ENCODE peak calls at places on chromosomes 3 and 15, in six cellular contexts. P, H, M, O, U and S are unnamed samples.

GRCh38 chr3:141077631-141078030 is 26.5 kb downstream of the SPSB4 start:
- DNase-seq in P (no peak), H (no peak), M (no peak), O (no peak), U (no peak), S (no peak)

GRCh38 chr3:46564190-46565112 is 1.7 kb downstream of the LRRC2 start:
- DNase-seq in P (no peak), H (peak), M (no peak), O (no peak), U (peak), S (no peak)

GRCh38 chr3:184373422-184373821 is 4.6 kb downstream of the THPO start:
- DNase-seq in P (no peak), H (no peak), M (no peak), O (no peak), U (no peak), S (no peak)

GRCh38 chr15:89346516-89346915 is 11.9 kb upstream of the POLG start:
- DNase-seq in P (no peak), H (peak), M (peak), O (peak), U (no peak), S (no peak)

GRCh38 chr3:195709676-195710085 is 11.1 kb upstream of the MUC20 start:
- DNase-seq in P (no peak), H (no peak), M (no peak), O (no peak), U (no peak), S (no peak)

GRCh38 chr3:36679384-36680200 is 84.8 kb downstream of the DCLK3 start:
- DNase-seq in P (peak), H (no peak), M (no peak), O (no peak), U (peak), S (no peak)

GRCh38 chr3:134869153-134869726 is 74.2 kb downstream of the EPHB1 start:
- DNase-seq in P (no peak), H (no peak), M (no peak), O (peak), U (no peak), S (no peak)

GRCh38 chr3:9732080-9732752 is 681 bp downstream of the BRPF1 start:
- DNase-seq in P (no peak), H (peak), M (no peak), O (peak), U (peak), S (no peak)

GRCh38 chr15:83046558-83047127 is 20.4 kb downstream of the BTBD1 start:
- DNase-seq in P (peak), H (no peak), M (no peak), O (no peak), U (no peak), S (no peak)

GRCh38 chr15:42133892-42134502 is 22.4 kb downstream of the PLA2G4F start:
- DNase-seq in P (peak), H (peak), M (peak), O (peak), U (peak), S (no peak)

GRCh38 chr15:42131006-42131405 is 25.4 kb downstream of the PLA2G4F start:
- DNase-seq in P (no peak), H (no peak), M (no peak), O (no peak), U (no peak), S (no peak)

GRCh38 chr15:42130246-42130986 is 26.0 kb downstream of the PLA2G4F start:
- DNase-seq in P (no peak), H (no peak), M (peak), O (no peak), U (no peak), S (no peak)

GRCh38 chr15:42133356-42133755 is 23.1 kb downstream of the PLA2G4F start:
- DNase-seq in P (no peak), H (no peak), M (no peak), O (no peak), U (no peak), S (no peak)

DNA sequence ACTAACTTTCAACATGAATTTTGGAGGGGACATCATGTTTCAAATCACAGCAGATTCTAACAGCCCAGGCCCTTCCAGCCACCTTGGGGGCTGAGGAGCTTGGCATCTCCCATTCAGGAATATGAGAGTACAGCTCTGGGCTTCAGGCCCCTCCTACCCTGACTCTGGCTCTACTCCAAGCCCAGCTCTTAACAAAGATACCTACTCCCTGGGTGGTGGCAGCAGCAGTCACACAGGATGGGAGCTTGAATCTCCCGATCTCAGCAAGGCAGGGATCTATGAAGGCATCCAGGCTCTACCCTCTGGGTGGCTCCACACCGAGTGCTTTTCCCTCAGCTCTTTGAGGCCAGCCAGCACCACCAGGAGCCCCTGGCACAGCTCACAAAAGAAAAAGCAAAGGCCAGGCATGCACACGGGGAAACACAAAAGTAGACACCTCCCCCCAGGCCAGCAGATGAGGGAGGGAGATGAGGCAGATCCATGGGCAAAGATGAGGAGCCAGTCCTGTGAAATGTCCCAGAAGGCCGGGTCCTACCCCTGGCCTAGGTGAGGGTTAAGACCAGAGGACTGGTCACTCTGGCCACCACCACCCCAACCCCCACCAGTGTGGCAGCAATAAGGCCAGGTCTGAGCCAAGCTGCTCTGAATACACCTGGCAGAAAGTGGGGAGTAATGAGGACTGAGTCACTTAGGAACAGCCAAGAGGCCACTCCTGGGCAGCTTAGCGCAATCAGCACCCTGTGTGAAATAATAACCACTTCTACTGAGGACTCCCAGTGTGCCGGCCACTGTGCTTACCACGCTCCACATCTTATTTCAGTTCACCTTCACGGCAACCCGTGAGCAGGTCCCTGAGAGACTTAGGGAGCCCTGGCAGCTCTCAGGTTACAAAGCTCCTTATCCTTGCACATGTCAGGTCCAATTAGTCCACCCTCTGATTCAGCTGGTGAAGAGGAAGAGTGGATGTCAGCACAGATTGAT is 24.3 kb downstream of the PLA2G4F start:
- DNase-seq in P (no peak), H (no peak), M (peak), O (peak), U (no peak), S (no peak)
- H3K4me2 ChIP-seq in P (no peak), H (no peak), M (no peak), O (no peak), U (no peak), S (no peak)

GRCh38 chr15:39130556-39131379 is 450.1 kb upstream of the THBS1 start:
- DNase-seq in P (peak), H (no peak), M (no peak), O (no peak), U (peak), S (no peak)

GRCh38 chr15:39132071-39132470 is 448.8 kb upstream of the THBS1 start:
- DNase-seq in P (no peak), H (no peak), M (no peak), O (no peak), U (peak), S (no peak)

GRCh38 chr15:39133201-39133600 is 447.7 kb upstream of the THBS1 start:
- DNase-seq in P (peak), H (no peak), M (no peak), O (no peak), U (peak), S (no peak)

GRCh38 chr15:39134282-39134681 is 446.6 kb upstream of the THBS1 start:
- DNase-seq in P (no peak), H (no peak), M (no peak), O (no peak), U (no peak), S (no peak)

GRCh38 chr15:39131605-39132004 is 449.3 kb upstream of the THBS1 start:
- DNase-seq in P (peak), H (no peak), M (no peak), O (no peak), U (peak), S (no peak)
- H3K27ac ChIP-seq in P (no peak), H (no peak), M (no peak), O (no peak), U (no peak), S (no peak)

GRCh38 chr15:69762373-69763148 is 309.9 kb downstream of the RPLP1 start:
- DNase-seq in P (no peak), H (no peak), M (peak), O (peak), U (no peak), S (no peak)
- H2BK15ac ChIP-seq in P (peak), H (no peak), M (no peak), O (no peak), U (peak), S (no peak)

DNA sequence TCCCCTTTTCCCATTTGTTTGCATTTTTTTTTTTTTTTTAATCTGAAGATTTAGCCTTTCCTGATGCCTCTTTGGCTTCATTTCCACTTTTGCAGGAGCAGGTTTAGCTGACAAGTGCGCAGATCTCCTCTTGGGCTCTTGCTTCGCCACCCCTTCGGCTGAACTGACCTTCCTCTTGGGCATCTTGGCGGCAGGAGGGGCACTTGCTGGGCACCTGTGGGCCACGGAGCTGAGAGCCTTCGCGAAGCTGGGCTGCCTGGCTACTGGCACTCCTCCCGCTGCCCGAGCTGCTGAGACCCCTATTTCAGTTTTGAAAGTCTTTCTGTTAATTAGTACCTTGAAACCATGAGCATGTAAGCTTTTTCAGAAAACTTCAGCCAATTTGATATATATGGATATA is 8.8 kb downstream of the ARL13B start:
- DNase-seq in P (no peak), H (no peak), M (no peak), O (no peak), U (no peak), S (no peak)
- H3K4me2 ChIP-seq in P (no peak), H (no peak), M (no peak), O (no peak), U (no peak), S (no peak)